ENCODE peak calls at places on chromosomes 11 and 22, in five cellular contexts. O is uterus, N is heart left ventricle, Z is NB4, Y is H54. B is an unnamed sample.
A peak's percentile ranks its signal among the peaks of the same experiment; 100 is the strongest.

GRCh38 chr11:110374921-110375320 is 54.8 kb upstream of the FDX1 start:
- DNase-seq in O (no peak), N (no peak), Z (no peak), Y (no peak), B (no peak)

GRCh38 chr11:132803436-132803835 is 728.9 kb downstream of the OPCML start:
- DNase-seq in Y (no peak), O (no peak), N (no peak), Z (no peak), B (no peak)

GRCh38 chr11:12787847-12788246 is 113.6 kb downstream of the TEAD1 start:
- DNase-seq in O (no peak), Z (no peak), N (no peak), Y (no peak), B (no peak)

GRCh38 chr11:94853836-94854235 is 85.7 kb downstream of the AMOTL1 start:
- DNase-seq in N (no peak), O (no peak), Z (no peak), Y (no peak), B (no peak)

GRCh38 chr11:11701070-11701469 is 79.3 kb upstream of the GALNT18 start:
- DNase-seq in O (no peak), N (no peak), Z (no peak), Y (peak; percentile 20), B (no peak)

GRCh38 chr11:118343248-118343647 is 743 bp upstream of the CD3D start:
- DNase-seq in Y (no peak), Z (no peak), O (no peak), N (no peak), B (no peak)

GRCh38 chr11:109970516-109971183 is 122.5 kb upstream of the ZC3H12C start:
- DNase-seq in Y (no peak), O (no peak), Z (no peak), N (no peak), B (no peak)

GRCh38 chr11:67572747-67573419 is 10.7 kb upstream of the GSTP1 start:
- DNase-seq in Z (peak; percentile 68), N (peak; percentile 65), O (no peak), Y (no peak), B (peak; percentile 70)

GRCh38 chr11:122746050-122746478 is 90.5 kb downstream of the UBASH3B start:
- DNase-seq in N (no peak), Y (no peak), Z (peak; percentile 97), O (no peak), B (no peak)

GRCh38 chr11:27621440-27622161 is 78.7 kb downstream of the BDNF start:
- DNase-seq in Z (no peak), O (no peak), Y (no peak), N (peak; percentile 26), B (no peak)

GRCh38 chr11:127451852-127452251 is 451.3 kb upstream of the KIRREL3 start:
- DNase-seq in O (peak; percentile 29), N (peak; percentile 29), Y (no peak), Z (no peak), B (no peak)

GRCh38 chr11:93407777-93408401 is 77.3 kb downstream of the DEUP1 start:
- DNase-seq in Z (peak; percentile 66), N (no peak), Y (no peak), O (no peak), B (no peak)

GRCh38 chr11:124050770-124051169 is 9.6 kb upstream of the OR10G7 start:
- DNase-seq in N (no peak), Z (no peak), Y (no peak), O (no peak), B (no peak)

GRCh38 chr11:62770778-62771143 is 435 bp upstream of the TAF6L start:
- DNase-seq in O (peak; percentile 42), Y (no peak), N (peak; percentile 34), Z (no peak), B (peak; percentile 54)

GRCh38 chr11:73393479-73394415 is 17.5 kb downstream of the RELT start:
- DNase-seq in Z (peak; percentile 89), O (peak; percentile 73), Y (peak; percentile 87), N (peak; percentile 74), B (peak; percentile 76)

GRCh38 chr11:10305964-10306918 is 1.4 kb downstream of the ADM start:
- DNase-seq in Y (no peak), Z (peak; percentile 65), O (peak; percentile 36), N (no peak), B (peak; percentile 51)

GRCh38 chr22:19526702-19527111 is 2.5 kb upstream of the CLDN5 start:
- DNase-seq in O (no peak), N (no peak), Y (no peak), Z (no peak), B (peak; percentile 28)

GRCh38 chr11:43557553-43558031 is 122.9 kb upstream of the HSD17B12 start:
- DNase-seq in N (no peak), Y (no peak), O (no peak), Z (no peak), B (no peak)

GRCh38 chr11:83612891-83613766 is 327.0 kb upstream of the CCDC90B start:
- DNase-seq in Z (no peak), O (no peak), Y (no peak), N (no peak), B (no peak)

GRCh38 chr11:128745296-128746183 is 51.7 kb downstream of the FLI1 start:
- DNase-seq in Y (no peak), N (no peak), Z (no peak), O (no peak), B (no peak)

GRCh38 chr11:93524173-93524536 is 19.0 kb downstream of the SMCO4 start:
- DNase-seq in Z (no peak), N (no peak), Y (no peak), O (no peak), B (no peak)

GRCh38 chr11:16794047-16794818 is 55.8 kb downstream of the C11orf58 start:
- DNase-seq in Y (no peak), Z (no peak), O (no peak), N (no peak), B (no peak)

GRCh38 chr11:36713715-36714114 is 115.7 kb upstream of the RAG2 start:
- DNase-seq in N (no peak), Y (no peak), Z (no peak), O (no peak), B (no peak)

GRCh38 chr11:36261094-36261493 is 28.1 kb downstream of the COMMD9 start:
- DNase-seq in Y (no peak), Z (no peak), O (no peak), N (no peak), B (no peak)

GRCh38 chr11:73186886-73187285 is 31.2 kb upstream of the P2RY2 start:
- DNase-seq in Z (no peak), Y (no peak), O (no peak), N (no peak), B (no peak)

GRCh38 chr11:47917643-47918369 is 62.6 kb upstream of the PTPRJ start:
- DNase-seq in Y (peak; percentile 87), Z (peak; percentile 73), N (peak; percentile 86), O (peak; percentile 77), B (peak; percentile 54)

GRCh38 chr11:94281321-94281720 is 23.1 kb upstream of the IZUMO1R start:
- DNase-seq in O (no peak), N (no peak), Y (no peak), Z (peak; percentile 18), B (no peak)

DNA sequence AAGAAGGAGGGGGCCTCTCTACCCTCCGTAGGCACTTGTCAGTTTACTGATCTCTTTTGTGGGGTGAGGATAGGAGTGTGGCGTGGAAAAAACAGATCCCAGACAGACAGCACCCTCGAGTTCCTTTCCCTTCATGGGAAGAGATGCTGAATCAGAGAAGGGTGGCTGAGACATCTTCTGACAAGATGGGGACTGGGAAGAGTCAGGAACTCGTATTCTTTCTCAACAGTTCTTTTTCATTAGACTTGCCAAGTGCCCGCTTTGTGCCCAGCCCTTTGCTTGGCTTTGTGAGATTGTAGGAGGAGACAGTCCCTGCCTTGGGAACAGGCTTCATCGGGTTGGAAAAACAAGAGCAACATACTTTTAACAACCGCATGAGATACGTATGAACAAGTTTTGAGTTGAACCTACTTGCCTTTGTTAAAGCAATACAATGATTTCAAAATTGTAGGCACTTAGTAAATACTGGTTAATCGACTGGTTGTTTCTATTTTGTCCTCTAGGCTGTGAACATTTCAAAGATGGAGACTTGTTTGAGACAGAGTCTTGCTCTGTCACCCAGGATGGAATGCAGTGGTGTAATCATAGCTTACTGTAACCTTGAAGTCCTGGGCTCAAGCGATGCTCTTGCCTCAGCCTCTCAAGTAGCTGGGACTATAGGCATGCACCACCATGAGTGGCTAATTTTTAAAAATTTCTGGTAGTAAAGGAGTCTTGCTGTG is 1.1 kb downstream of the RRM1 start:
- DNase-seq in Z (peak; percentile 46), N (no peak), Y (peak; percentile 11), O (no peak), B (no peak)
- TF ChIP-seq POLR2A in Z (no peak), N (no peak), Y (no peak), O (no peak), B (no peak)

DNA sequence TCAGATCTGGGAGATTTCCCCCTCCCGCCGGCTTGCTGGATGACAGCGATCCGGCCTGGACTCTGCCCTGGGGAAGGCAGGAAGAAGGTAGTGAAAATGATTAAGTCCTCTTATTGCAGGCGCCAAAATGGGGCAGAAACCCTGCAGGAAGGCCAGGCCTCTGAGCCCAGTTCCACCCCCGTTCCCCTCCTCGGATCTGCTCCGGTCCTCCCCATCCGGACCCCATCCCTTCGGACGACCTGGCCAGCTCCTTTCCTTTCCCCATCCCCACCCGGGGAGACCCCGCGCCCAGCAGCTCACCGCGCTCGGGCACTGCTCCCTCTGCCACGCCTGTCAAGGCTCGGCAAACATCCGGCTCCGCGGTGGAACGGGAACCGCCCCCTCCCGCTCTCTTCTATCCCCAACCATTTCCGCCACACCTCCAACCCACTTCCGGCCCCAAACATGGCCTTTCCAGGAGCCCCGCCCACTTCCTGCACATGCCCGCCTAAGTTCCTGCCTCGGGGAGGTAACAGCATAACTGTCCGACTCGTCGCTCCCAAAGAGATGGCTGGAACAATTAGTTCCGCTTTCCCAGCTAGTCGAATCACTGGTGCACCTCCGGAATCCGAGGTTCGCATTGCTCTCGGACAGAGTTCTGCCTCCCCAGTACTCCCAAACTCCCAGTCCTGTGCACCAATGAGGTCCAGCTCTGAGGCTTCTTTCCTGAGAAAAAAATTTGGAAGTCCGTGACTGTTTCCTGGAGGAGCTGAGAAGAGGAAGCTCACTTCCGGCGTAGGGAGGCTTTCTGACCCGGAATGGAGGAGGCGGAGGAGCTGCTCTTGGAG is at the start of the genes ARHGAP1 and ZNF408:
- DNase-seq in Z (peak; percentile 99), Y (peak; percentile 88), N (peak; percentile 100), O (peak; percentile 99), B (peak; percentile 99)
- TF ChIP-seq POLR2A in Z (peak; percentile 67), Y (peak; percentile 96), N (no peak), O (peak; percentile 80), B (peak; percentile 92)

DNA sequence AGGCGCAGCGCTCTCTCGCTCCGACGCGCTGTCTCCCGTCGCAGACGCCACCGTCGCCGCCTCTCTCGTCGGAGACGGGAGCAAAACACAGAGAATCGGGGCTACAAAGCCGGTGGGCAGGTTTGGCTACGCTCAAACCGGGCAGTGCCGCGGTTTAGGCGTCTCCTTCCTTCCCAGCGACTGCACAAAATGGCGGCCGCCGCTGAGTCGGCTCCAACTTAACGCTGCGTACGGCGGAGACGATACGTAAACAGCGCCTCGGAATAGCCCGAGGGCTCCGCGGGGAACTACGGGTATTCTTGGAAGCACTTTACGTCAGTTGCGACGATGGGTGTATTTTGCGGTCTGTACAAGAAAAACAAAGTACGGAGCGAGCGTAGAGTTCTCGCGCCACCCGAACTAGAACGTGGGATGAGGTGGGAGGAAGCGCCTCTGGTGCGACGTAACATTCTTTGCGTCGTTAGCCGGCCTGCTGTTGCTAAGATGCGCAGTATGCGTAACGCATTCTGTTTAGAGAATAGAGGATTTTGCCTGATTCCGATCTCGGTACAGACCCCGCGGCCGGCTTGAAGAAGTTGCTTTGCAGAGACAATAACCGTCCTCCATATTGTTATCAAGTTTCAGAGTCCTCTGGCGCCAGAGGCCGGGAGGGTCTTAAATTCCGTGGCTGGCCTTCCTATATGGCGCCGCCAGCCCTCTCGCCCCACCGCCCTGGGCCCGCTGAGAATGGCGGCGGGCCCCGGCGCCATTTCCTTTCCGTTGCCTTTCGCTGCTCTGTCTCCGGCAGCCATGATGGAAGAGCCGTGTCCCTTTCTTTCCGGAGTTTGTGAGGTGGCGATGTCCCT is at the start of gene DDX17:
- DNase-seq in Z (peak; percentile 94), N (peak; percentile 94), Y (peak; percentile 76), O (peak; percentile 94), B (peak; percentile 93)
- TF ChIP-seq POLR2A in Z (peak; percentile 65), N (peak; percentile 9), Y (peak; percentile 60), O (peak; percentile 50), B (peak; percentile 56)

GRCh38 chr11:14891143-14892035 is 642 bp downstream of the CYP2R1 start:
- DNase-seq in O (peak; percentile 86), Y (no peak), Z (peak; percentile 93), N (peak; percentile 90), B (peak; percentile 93)
- TF ChIP-seq POLR2A in O (peak; percentile 66), Y (peak; percentile 70), Z (peak; percentile 92), N (no peak), B (peak; percentile 42)